ENCODE peak calls at places on chromosomes 2 and 18, in four cellular contexts. One of them, this sample, is unnamed.

GRCh38 chr18:78406743-78407455 is 572.7 kb upstream of the SALL3 start:
- DNase-seq in neural progenitor cell: no peak
- DNase-seq in choroid plexus epithelial cell: no peak
- DNase-seq in RWPE2: no peak
- DNase-seq in this sample: no peak

GRCh38 chr18:24656571-24656971 is 196.1 kb downstream of the HRH4 start:
- DNase-seq in neural progenitor cell: no peak
- DNase-seq in choroid plexus epithelial cell: no peak
- DNase-seq in RWPE2: no peak
- DNase-seq in this sample: peak; percentile 1

GRCh38 chr2:207805566-207806226 is 36.0 kb upstream of the FZD5 start:
- DNase-seq in neural progenitor cell: no peak
- DNase-seq in choroid plexus epithelial cell: no peak
- DNase-seq in RWPE2: no peak
- DNase-seq in this sample: no peak

GRCh38 chr2:191910518-191910917 is 63.6 kb upstream of the CAVIN2 start:
- DNase-seq in neural progenitor cell: no peak
- DNase-seq in choroid plexus epithelial cell: peak; percentile 59
- DNase-seq in RWPE2: no peak
- DNase-seq in this sample: peak; percentile 52

GRCh38 chr2:172082105-172082943 is 3.0 kb upstream of the DLX1 start:
- DNase-seq in neural progenitor cell: peak; percentile 25
- DNase-seq in choroid plexus epithelial cell: no peak
- DNase-seq in RWPE2: no peak
- DNase-seq in this sample: no peak

GRCh38 chr2:85394256-85394655 is 15.9 kb downstream of the CAPG start:
- DNase-seq in neural progenitor cell: no peak
- DNase-seq in choroid plexus epithelial cell: no peak
- DNase-seq in RWPE2: no peak
- DNase-seq in this sample: no peak

GRCh38 chr18:51151568-51152511 is 45.6 kb downstream of the MEX3C start:
- DNase-seq in neural progenitor cell: no peak
- DNase-seq in choroid plexus epithelial cell: no peak
- DNase-seq in RWPE2: no peak
- DNase-seq in this sample: no peak

GRCh38 chr2:54122939-54123338 is 7.5 kb downstream of the ACYP2 start:
- DNase-seq in neural progenitor cell: no peak
- DNase-seq in choroid plexus epithelial cell: peak; percentile 60
- DNase-seq in RWPE2: no peak
- DNase-seq in this sample: peak; percentile 51

GRCh38 chr2:38377501-38378258 is 607 bp upstream of the ATL2 start:
- DNase-seq in neural progenitor cell: no peak
- DNase-seq in choroid plexus epithelial cell: peak; percentile 70
- DNase-seq in RWPE2: no peak
- DNase-seq in this sample: peak; percentile 67

GRCh38 chr2:102708847-102709559 is 52.8 kb upstream of the TMEM182 start:
- DNase-seq in neural progenitor cell: no peak
- DNase-seq in choroid plexus epithelial cell: peak; percentile 83
- DNase-seq in RWPE2: peak; percentile 64
- DNase-seq in this sample: peak; percentile 32

GRCh38 chr2:240479111-240479501 is 43.6 kb downstream of the GPC1 start:
- DNase-seq in neural progenitor cell: no peak
- DNase-seq in choroid plexus epithelial cell: no peak
- DNase-seq in RWPE2: no peak
- DNase-seq in this sample: no peak

GRCh38 chr2:100903534-100904258 is 83.8 kb downstream of the NPAS2 start:
- DNase-seq in neural progenitor cell: peak; percentile 58
- DNase-seq in choroid plexus epithelial cell: peak; percentile 33
- DNase-seq in RWPE2: no peak
- DNase-seq in this sample: peak; percentile 19

GRCh38 chr2:24875901-24876300 is 44.1 kb downstream of the ADCY3 start:
- DNase-seq in neural progenitor cell: no peak
- DNase-seq in choroid plexus epithelial cell: no peak
- DNase-seq in RWPE2: no peak
- DNase-seq in this sample: no peak

GRCh38 chr2:96608459-96609455 is 29.4 kb downstream of the KANSL3 start:
- DNase-seq in neural progenitor cell: no peak
- DNase-seq in choroid plexus epithelial cell: peak; percentile 57
- DNase-seq in RWPE2: no peak
- DNase-seq in this sample: peak; percentile 29

GRCh38 chr2:168466190-168466737 is 10.2 kb downstream of the CERS6 start:
- DNase-seq in neural progenitor cell: no peak
- DNase-seq in choroid plexus epithelial cell: no peak
- DNase-seq in RWPE2: no peak
- DNase-seq in this sample: no peak

GRCh38 chr18:32669549-32670165 is 103.2 kb downstream of the KLHL14 start:
- DNase-seq in neural progenitor cell: no peak
- DNase-seq in choroid plexus epithelial cell: no peak
- DNase-seq in RWPE2: no peak
- DNase-seq in this sample: no peak
- TF ChIP-seq CTCF in neural progenitor cell: peak; percentile 36
- TF ChIP-seq CTCF in choroid plexus epithelial cell: peak; percentile 11
- TF ChIP-seq CTCF in RWPE2: no peak
- TF ChIP-seq CTCF in this sample: no peak

GRCh38 chr2:119197529-119198266 is 25.9 kb upstream of the STEAP3 start:
- DNase-seq in neural progenitor cell: no peak
- DNase-seq in choroid plexus epithelial cell: peak; percentile 24
- DNase-seq in RWPE2: no peak
- DNase-seq in this sample: peak; percentile 21

GRCh38 chr2:119196301-119197124 is 27.1 kb upstream of the STEAP3 start:
- DNase-seq in neural progenitor cell: peak; percentile 25
- DNase-seq in choroid plexus epithelial cell: no peak
- DNase-seq in RWPE2: no peak
- DNase-seq in this sample: peak; percentile 21

GRCh38 chr2:119195001-119195400 is 28.6 kb upstream of the STEAP3 start:
- DNase-seq in neural progenitor cell: no peak
- DNase-seq in choroid plexus epithelial cell: no peak
- DNase-seq in RWPE2: no peak
- DNase-seq in this sample: no peak

GRCh38 chr2:119197125-119197403 is 26.6 kb upstream of the STEAP3 start:
- DNase-seq in neural progenitor cell: no peak
- DNase-seq in choroid plexus epithelial cell: no peak
- DNase-seq in RWPE2: no peak
- DNase-seq in this sample: no peak

DNA sequence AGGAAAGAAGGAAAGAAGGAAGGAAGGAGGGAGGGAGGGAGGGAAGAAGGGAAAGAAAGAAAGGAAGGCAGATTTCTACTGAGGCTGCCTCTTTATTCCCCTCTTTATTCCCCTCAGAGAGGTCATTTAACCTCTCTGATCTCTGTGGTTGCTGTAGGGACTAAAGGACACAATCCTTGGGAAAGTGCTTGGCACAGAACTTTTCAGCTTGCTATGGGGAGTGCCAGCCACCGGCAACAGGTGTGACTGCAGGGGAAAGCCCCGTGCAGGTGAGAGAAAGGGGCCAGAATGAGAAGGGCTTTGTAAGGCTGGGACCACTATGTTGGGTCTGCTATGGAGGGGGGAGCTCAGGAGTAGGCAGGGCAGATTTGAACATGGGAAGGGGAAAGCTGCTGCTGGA is 27.7 kb upstream of the STEAP3 start:
- DNase-seq in neural progenitor cell: no peak
- DNase-seq in choroid plexus epithelial cell: no peak
- DNase-seq in RWPE2: no peak
- DNase-seq in this sample: no peak
- H3K4me3 ChIP-seq in neural progenitor cell: no peak overlapping the region
- H3K4me3 ChIP-seq in choroid plexus epithelial cell: no peak overlapping the region
- H3K4me3 ChIP-seq in RWPE2: no peak overlapping the region
- H3K4me3 ChIP-seq in this sample: no peak overlapping the region

GRCh38 chr2:226798422-226799210 is 1.0 kb downstream of the IRS1 start:
- DNase-seq in neural progenitor cell: peak; percentile 66
- DNase-seq in choroid plexus epithelial cell: peak; percentile 73
- DNase-seq in RWPE2: peak; percentile 55
- DNase-seq in this sample: peak; percentile 57

GRCh38 chr2:226800941-226801784 is 1.5 kb upstream of the IRS1 start:
- DNase-seq in neural progenitor cell: peak; percentile 91
- DNase-seq in choroid plexus epithelial cell: peak; percentile 88
- DNase-seq in RWPE2: peak; percentile 63
- DNase-seq in this sample: peak; percentile 64

GRCh38 chr2:226797989-226798421 is 1.6 kb downstream of the IRS1 start:
- DNase-seq in neural progenitor cell: no peak
- DNase-seq in choroid plexus epithelial cell: peak; percentile 56
- DNase-seq in RWPE2: peak; percentile 49
- DNase-seq in this sample: no peak

GRCh38 chr2:226799211-226799975 is at the start of gene IRS1:
- DNase-seq in neural progenitor cell: peak; percentile 94
- DNase-seq in choroid plexus epithelial cell: peak; percentile 91
- DNase-seq in RWPE2: peak; percentile 61
- DNase-seq in this sample: peak; percentile 86

GRCh38 chr2:226799976-226800940 is 638 bp upstream of the IRS1 start:
- DNase-seq in neural progenitor cell: peak; percentile 30
- DNase-seq in choroid plexus epithelial cell: peak; percentile 33
- DNase-seq in RWPE2: peak; percentile 71
- DNase-seq in this sample: peak; percentile 29
- TF ChIP-seq CTCF in neural progenitor cell: peak; percentile 57
- TF ChIP-seq CTCF in choroid plexus epithelial cell: no peak
- TF ChIP-seq CTCF in RWPE2: peak; percentile 76
- TF ChIP-seq CTCF in this sample: no peak

GRCh38 chr2:8121826-8122505 is 559.9 kb upstream of the ID2 start:
- DNase-seq in neural progenitor cell: no peak
- DNase-seq in choroid plexus epithelial cell: peak; percentile 57
- DNase-seq in RWPE2: no peak
- DNase-seq in this sample: no peak

GRCh38 chr2:8122506-8122898 is 559.4 kb upstream of the ID2 start:
- DNase-seq in neural progenitor cell: no peak
- DNase-seq in choroid plexus epithelial cell: no peak
- DNase-seq in RWPE2: no peak
- DNase-seq in this sample: no peak

GRCh38 chr2:8118940-8119781 is 562.7 kb upstream of the ID2 start:
- DNase-seq in neural progenitor cell: no peak
- DNase-seq in choroid plexus epithelial cell: no peak
- DNase-seq in RWPE2: no peak
- DNase-seq in this sample: no peak

GRCh38 chr2:8120979-8121825 is 560.7 kb upstream of the ID2 start:
- DNase-seq in neural progenitor cell: no peak
- DNase-seq in choroid plexus epithelial cell: peak; percentile 39
- DNase-seq in RWPE2: no peak
- DNase-seq in this sample: peak; percentile 52

DNA sequence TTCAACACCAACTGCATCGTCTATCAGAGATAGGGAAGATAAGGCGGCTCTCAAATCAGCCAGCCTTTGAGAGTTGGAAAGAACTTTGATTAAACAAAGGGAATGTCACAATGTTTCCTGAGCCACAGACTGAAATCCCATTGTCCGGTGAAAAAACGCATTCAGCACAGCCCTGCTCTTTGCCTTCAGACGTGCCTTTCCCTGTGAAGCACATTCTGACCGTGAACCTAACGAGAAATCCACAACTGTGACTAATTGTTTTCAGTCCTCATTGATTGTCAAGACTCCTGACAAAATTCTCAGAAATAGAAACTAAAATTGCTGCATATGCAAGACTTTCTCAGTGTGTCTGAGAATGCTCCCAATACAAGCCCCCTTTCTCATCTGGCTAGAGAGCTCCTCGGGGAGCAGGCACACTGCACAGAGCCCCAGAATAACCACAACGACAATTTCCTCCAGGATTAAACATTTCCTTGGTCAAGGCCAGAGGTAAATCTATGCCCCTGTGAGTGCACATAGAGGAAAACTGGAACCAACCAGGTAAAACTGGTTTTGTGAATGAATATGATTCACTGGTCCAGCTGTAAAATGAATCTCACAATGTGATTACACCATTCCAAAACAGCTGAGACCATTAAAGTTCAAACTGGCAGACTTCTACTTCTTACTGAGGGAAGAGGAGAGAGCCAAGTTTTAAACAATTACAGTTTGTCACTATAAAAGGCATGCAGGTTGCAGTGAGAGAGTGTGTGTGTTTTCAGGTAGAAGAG is 561.9 kb upstream of the ID2 start:
- DNase-seq in neural progenitor cell: peak; percentile 41
- DNase-seq in choroid plexus epithelial cell: peak; percentile 56
- DNase-seq in RWPE2: no peak
- DNase-seq in this sample: peak; percentile 82
- H3K4me3 ChIP-seq in neural progenitor cell: no peak overlapping the region
- H3K4me3 ChIP-seq in choroid plexus epithelial cell: no peak overlapping the region
- H3K4me3 ChIP-seq in RWPE2: no peak overlapping the region
- H3K4me3 ChIP-seq in this sample: peak overlapping the region; percentile 18

GRCh38 chr18:21463718-21464117 is 136.8 kb downstream of the ESCO1 start:
- DNase-seq in neural progenitor cell: no peak
- DNase-seq in choroid plexus epithelial cell: no peak
- DNase-seq in RWPE2: no peak
- DNase-seq in this sample: peak; percentile 24
- TF ChIP-seq CTCF in neural progenitor cell: no peak
- TF ChIP-seq CTCF in choroid plexus epithelial cell: no peak
- TF ChIP-seq CTCF in RWPE2: no peak
- TF ChIP-seq CTCF in this sample: no peak

GRCh38 chr2:177239934-177240600 is 24.5 kb downstream of the NFE2L2 start:
- DNase-seq in neural progenitor cell: no peak
- DNase-seq in choroid plexus epithelial cell: peak; percentile 71
- DNase-seq in RWPE2: no peak
- DNase-seq in this sample: peak; percentile 58

GRCh38 chr2:177242136-177242987 is 22.2 kb downstream of the NFE2L2 start:
- DNase-seq in neural progenitor cell: no peak
- DNase-seq in choroid plexus epithelial cell: peak; percentile 97
- DNase-seq in RWPE2: no peak
- DNase-seq in this sample: peak; percentile 94

GRCh38 chr2:177243073-177243472 is 21.5 kb downstream of the NFE2L2 start:
- DNase-seq in neural progenitor cell: no peak
- DNase-seq in choroid plexus epithelial cell: no peak
- DNase-seq in RWPE2: no peak
- DNase-seq in this sample: no peak

GRCh38 chr2:177243476-177243875 is 21.1 kb downstream of the NFE2L2 start:
- DNase-seq in neural progenitor cell: no peak
- DNase-seq in choroid plexus epithelial cell: no peak
- DNase-seq in RWPE2: no peak
- DNase-seq in this sample: no peak

DNA sequence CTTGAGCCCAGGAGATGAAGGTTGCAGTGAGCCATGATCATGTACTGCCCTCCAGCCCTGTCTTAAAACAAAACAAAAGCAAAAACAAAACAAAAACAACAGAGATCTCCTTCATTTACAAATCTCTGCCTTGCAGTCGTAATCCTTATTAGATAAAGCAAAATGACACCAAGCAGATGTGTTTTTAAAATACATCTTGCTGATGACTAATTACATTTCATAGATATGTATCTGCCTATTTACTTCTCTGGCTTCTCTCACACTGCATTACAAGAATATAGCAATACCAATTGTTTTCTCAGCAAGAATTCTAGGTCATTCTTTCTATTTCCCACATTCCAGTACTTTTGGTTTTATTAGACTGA is 22.8 kb downstream of the NFE2L2 start:
- DNase-seq in neural progenitor cell: no peak
- DNase-seq in choroid plexus epithelial cell: peak; percentile 59
- DNase-seq in RWPE2: no peak
- DNase-seq in this sample: no peak
- H3K4me3 ChIP-seq in neural progenitor cell: no peak overlapping the region
- H3K4me3 ChIP-seq in choroid plexus epithelial cell: no peak overlapping the region
- H3K4me3 ChIP-seq in RWPE2: no peak overlapping the region
- H3K4me3 ChIP-seq in this sample: peak overlapping the region; percentile 36

DNA sequence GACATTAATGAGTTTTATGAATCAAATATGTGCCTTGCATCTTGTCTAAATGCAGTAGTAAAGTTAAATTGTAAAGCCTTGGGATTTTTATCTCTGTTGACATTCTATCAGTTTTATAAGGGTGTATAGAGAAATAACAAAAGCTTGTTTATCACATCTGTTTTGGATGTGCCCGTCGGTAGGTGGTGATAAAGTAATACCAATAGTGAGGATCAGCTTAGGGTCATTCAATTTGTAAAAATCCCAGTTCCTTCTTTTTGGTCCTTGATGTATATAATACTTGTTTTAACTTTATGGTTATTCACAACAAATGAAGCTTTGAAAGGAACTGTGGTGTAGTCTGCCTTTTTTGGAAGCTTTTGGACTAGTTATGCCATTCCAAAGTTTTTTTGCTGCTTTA is 12.6 kb downstream of the UBE2E3 start:
- DNase-seq in neural progenitor cell: no peak
- DNase-seq in choroid plexus epithelial cell: no peak
- DNase-seq in RWPE2: no peak
- DNase-seq in this sample: no peak
- TF ChIP-seq CTCF in neural progenitor cell: no peak
- TF ChIP-seq CTCF in choroid plexus epithelial cell: peak; percentile 23
- TF ChIP-seq CTCF in RWPE2: no peak
- TF ChIP-seq CTCF in this sample: no peak